ENCODE peak calls at places on chromosome 19, in six cellular contexts. I is endothelial cell; F is transverse colon; V is activated CD4-positive, alpha-beta T cell treated with anti-CD3 and anti-CD28 coated beads, Interleukin-2, amount 50 U/mL, for 24 hours; Z is heart right ventricle; M is aorta. D is an unnamed sample.
A peak's percentile ranks its signal among the peaks of the same experiment; 100 is the strongest.

GRCh38 chr19:17337675-17338439 is 504 bp downstream of the GTPBP3 start:
- DNase-seq in I (no peak), F (no peak), Z (no peak), M (no peak), V (no peak), D (no peak)

GRCh38 chr19:17703823-17704463 is 15.3 kb upstream of the MAP1S start:
- DNase-seq in M (peak; percentile 87), I (peak; percentile 67), Z (peak; percentile 55), V (peak; percentile 56), F (peak; percentile 67), D (no peak)

GRCh38 chr19:14556662-14557188 is 15.1 kb downstream of the NDUFB7 start:
- DNase-seq in M (peak; percentile 93), I (peak; percentile 85), Z (peak; percentile 84), V (peak; percentile 51), F (peak; percentile 82), D (peak; percentile 45)

GRCh38 chr19:1001538-1002166 is 1.4 kb downstream of the GRIN3B start:
- DNase-seq in V (peak; percentile 51), F (peak; percentile 65), M (peak; percentile 92), Z (peak; percentile 68), I (peak; percentile 78), D (peak; percentile 44)

GRCh38 chr19:43555185-43555770 is 20.0 kb downstream of the XRCC1 start:
- DNase-seq in Z (no peak), F (peak; percentile 79), V (peak; percentile 78), I (peak; percentile 88), M (no peak), D (no peak)

GRCh38 chr19:48351341-48351752 is 12.4 kb downstream of the TMEM143 start:
- DNase-seq in M (peak; percentile 90), V (peak; percentile 81), F (peak; percentile 87), Z (peak; percentile 78), I (peak; percentile 81), D (no peak)

GRCh38 chr19:5993516-5994406 is 15.8 kb upstream of the RANBP3 start:
- DNase-seq in I (no peak), F (no peak), Z (peak; percentile 75), V (no peak), M (no peak), D (no peak)

GRCh38 chr19:45526143-45526542 is 18.9 kb downstream of the VASP start:
- DNase-seq in M (no peak), F (peak; percentile 68), V (no peak), I (peak; percentile 50), Z (peak; percentile 73), D (no peak)

GRCh38 chr19:37079238-37079637 is 1.0 kb downstream of the ZNF420 start:
- DNase-seq in F (no peak), V (no peak), Z (no peak), I (no peak), M (no peak), D (no peak)

GRCh38 chr19:48752511-48753365 is at the start of gene FUT1:
- DNase-seq in I (peak; percentile 69), Z (peak; percentile 78), M (peak; percentile 82), F (peak; percentile 76), V (no peak), D (no peak)

GRCh38 chr19:17611462-17612244 is 56.2 kb downstream of the COLGALT1 start:
- DNase-seq in F (no peak), V (no peak), I (no peak), M (no peak), Z (no peak), D (no peak)

GRCh38 chr19:2495130-2495641 is 19.3 kb downstream of the GADD45B start:
- DNase-seq in V (no peak), M (peak; percentile 94), I (no peak), Z (peak; percentile 83), F (peak; percentile 93), D (no peak)

GRCh38 chr19:18322318-18322758 is 538 bp downstream of the LSM4 start:
- DNase-seq in V (no peak), M (no peak), F (peak; percentile 84), Z (no peak), I (peak; percentile 59), D (no peak)